ENCODE peak calls at places on chromosomes 12 and 14, in six cellular contexts. D, O, G, B, L and R are unnamed samples.

GRCh38 chr12:46209165-46209564 is 59.7 kb downstream of the SLC38A1 start:
- DNase-seq in B (no peak), G (no peak), L (no peak), D (no peak), O (no peak), R (no peak)

GRCh38 chr14:99360774-99361595 is 89.0 kb upstream of the BCL11B start:
- DNase-seq in L (no peak), O (no peak), D (peak; percentile 34), B (peak; percentile 92), G (no peak), R (no peak)

GRCh38 chr14:99266181-99267178 is 5.5 kb downstream of the BCL11B start:
- DNase-seq in G (peak; percentile 57), L (no peak), D (peak; percentile 74), O (peak; percentile 81), B (peak; percentile 75), R (peak; percentile 69)

GRCh38 chr12:120710805-120711296 is 593 bp downstream of the UNC119B start:
- DNase-seq in O (peak; percentile 38), L (no peak), B (peak; percentile 57), D (peak; percentile 34), G (no peak), R (peak; percentile 33)

GRCh38 chr12:13454991-13455696 is 258.6 kb downstream of the EMP1 start:
- DNase-seq in D (no peak), O (no peak), B (no peak), L (no peak), G (no peak), R (no peak)

GRCh38 chr14:74867673-74868072 is 8.3 kb downstream of the PROX2 start:
- DNase-seq in D (no peak), B (no peak), G (no peak), O (no peak), L (no peak), R (no peak)

GRCh38 chr12:70721216-70721615 is 84.0 kb upstream of the PTPRB start:
- DNase-seq in L (no peak), B (no peak), G (no peak), O (no peak), D (no peak), R (no peak)

GRCh38 chr14:62189698-62190097 is 427.5 kb downstream of the SNAPC1 start:
- DNase-seq in O (peak; percentile 17), G (no peak), L (peak; percentile 10), D (peak; percentile 49), B (no peak), R (no peak)

GRCh38 chr12:132505852-132506219 is 15.9 kb downstream of the FBRSL1 start:
- DNase-seq in G (no peak), B (no peak), L (no peak), O (no peak), D (no peak), R (no peak)

GRCh38 chr12:40734283-40734682 is 42.0 kb downstream of the CNTN1 start:
- DNase-seq in O (no peak), D (no peak), L (no peak), G (no peak), B (no peak), R (no peak)

GRCh38 chr14:68466491-68466977 is 326.3 kb downstream of the ZFP36L1 start:
- DNase-seq in B (no peak), G (no peak), O (peak; percentile 32), L (peak; percentile 85), D (peak; percentile 89), R (no peak)

GRCh38 chr14:50344116-50344775 is 32.1 kb downstream of the DMAC2L start:
- DNase-seq in B (no peak), D (no peak), L (peak; percentile 41), G (no peak), O (no peak), R (no peak)

GRCh38 chr12:76680940-76681339 is 83.0 kb upstream of the ZDHHC17 start:
- DNase-seq in D (no peak), B (no peak), O (no peak), L (no peak), G (no peak), R (no peak)
- H3K27ac ChIP-seq in D (no peak overlapping the region), B (no peak overlapping the region), O (no peak overlapping the region), L (peak overlapping the region; percentile 5), G (no peak overlapping the region), R (no peak overlapping the region)

GRCh38 chr14:59037086-59037485 is 151.4 kb upstream of the DAAM1 start:
- DNase-seq in O (no peak), L (no peak), G (no peak), B (no peak), D (no peak), R (no peak)
- H3K27ac ChIP-seq in O (no peak overlapping the region), L (no peak overlapping the region), G (no peak overlapping the region), B (no peak overlapping the region), D (no peak overlapping the region), R (no peak overlapping the region)

GRCh38 chr12:27545666-27546065 is 21.7 kb downstream of the PPFIBP1 start:
- DNase-seq in O (no peak), G (no peak), D (no peak), B (no peak), L (no peak), R (no peak)

GRCh38 chr12:27537855-27538675 is 14.1 kb downstream of the PPFIBP1 start:
- DNase-seq in O (no peak), L (no peak), G (no peak), D (no peak), B (no peak), R (no peak)

GRCh38 chr12:27539191-27539631 is 15.2 kb downstream of the PPFIBP1 start:
- DNase-seq in D (no peak), G (no peak), O (no peak), L (no peak), B (no peak), R (no peak)

GRCh38 chr12:27542628-27543027 is 18.6 kb downstream of the PPFIBP1 start:
- DNase-seq in D (peak; percentile 67), L (peak; percentile 79), G (no peak), B (no peak), O (no peak), R (no peak)

DNA sequence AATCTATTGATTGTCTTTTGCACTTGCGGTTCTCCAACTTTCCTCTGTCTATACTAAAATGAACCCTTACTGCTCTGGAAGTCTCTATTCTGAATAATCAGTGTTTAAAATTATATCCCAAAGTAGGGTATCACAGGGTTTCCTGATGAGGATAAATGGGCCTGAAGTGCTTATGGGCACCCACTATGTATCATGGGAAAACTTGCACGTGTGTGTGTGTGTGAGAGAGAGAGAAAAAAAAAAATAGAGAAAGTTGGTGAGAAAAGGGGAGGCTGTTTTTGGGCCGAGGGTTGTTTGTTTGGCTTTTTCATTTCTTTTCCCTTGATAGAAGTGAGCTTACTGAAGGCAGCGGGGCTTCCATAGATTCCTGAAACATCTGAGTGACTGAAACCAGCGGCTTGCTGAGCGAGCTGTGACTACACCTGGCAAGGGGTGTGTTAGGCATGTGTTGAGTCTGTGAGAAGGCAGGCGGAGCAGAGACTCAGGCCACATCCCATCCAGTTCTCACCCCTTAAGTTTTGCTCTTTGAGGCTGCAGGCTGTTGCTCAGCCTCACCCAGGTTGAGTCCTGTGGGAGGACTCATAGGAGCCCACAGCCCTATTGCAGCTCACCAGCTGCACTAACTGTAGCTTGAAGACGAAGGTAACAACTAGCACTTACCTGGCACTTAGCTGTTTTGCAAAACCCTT is 17.2 kb downstream of the PPFIBP1 start:
- DNase-seq in L (peak; percentile 84), O (peak; percentile 48), D (no peak), B (no peak), G (no peak), R (no peak)
- H3K27ac ChIP-seq in L (peak overlapping the region; percentile 72), O (no peak overlapping the region), D (peak overlapping the region; percentile 47), B (no peak overlapping the region), G (peak overlapping the region; percentile 17), R (no peak overlapping the region)

DNA sequence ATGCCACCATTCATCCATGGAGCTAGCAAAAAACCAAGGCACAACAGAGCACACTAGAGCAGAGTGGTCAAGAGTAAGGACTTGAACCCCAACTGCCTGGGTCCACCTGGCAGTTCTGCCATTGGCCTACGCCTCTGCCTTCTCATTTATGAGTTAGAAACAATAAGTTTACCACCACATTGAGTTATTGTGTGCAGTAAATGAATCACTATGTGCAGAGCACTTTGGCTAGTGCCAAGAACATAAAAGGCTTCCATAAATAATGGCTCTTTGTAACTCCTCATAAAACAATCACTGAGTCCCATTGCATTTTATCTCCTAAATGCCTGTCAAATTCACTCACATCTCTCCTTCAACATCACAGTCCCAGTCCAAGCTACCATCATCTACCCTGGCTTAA is 86.3 kb downstream of the OTX2 start:
- DNase-seq in B (no peak), L (no peak), O (no peak), D (no peak), G (no peak), R (no peak)
- H3K27ac ChIP-seq in B (no peak overlapping the region), L (no peak overlapping the region), O (no peak overlapping the region), D (no peak overlapping the region), G (no peak overlapping the region), R (no peak overlapping the region)

GRCh38 chr14:96574171-96574632 is 72.0 kb downstream of the PAPOLA start:
- DNase-seq in G (no peak), B (no peak), D (no peak), O (no peak), L (peak; percentile 33), R (no peak)
- H3K27ac ChIP-seq in G (no peak overlapping the region), B (no peak overlapping the region), D (no peak overlapping the region), O (no peak overlapping the region), L (peak overlapping the region; percentile 40), R (no peak overlapping the region)

GRCh38 chr12:109988903-109989302 is 7.3 kb downstream of the GIT2 start:
- DNase-seq in D (no peak), O (no peak), B (no peak), L (no peak), G (no peak), R (no peak)
- H3K27ac ChIP-seq in D (no peak overlapping the region), O (no peak overlapping the region), B (no peak overlapping the region), L (no peak overlapping the region), G (peak overlapping the region; percentile 31), R (peak overlapping the region; percentile 57)

DNA sequence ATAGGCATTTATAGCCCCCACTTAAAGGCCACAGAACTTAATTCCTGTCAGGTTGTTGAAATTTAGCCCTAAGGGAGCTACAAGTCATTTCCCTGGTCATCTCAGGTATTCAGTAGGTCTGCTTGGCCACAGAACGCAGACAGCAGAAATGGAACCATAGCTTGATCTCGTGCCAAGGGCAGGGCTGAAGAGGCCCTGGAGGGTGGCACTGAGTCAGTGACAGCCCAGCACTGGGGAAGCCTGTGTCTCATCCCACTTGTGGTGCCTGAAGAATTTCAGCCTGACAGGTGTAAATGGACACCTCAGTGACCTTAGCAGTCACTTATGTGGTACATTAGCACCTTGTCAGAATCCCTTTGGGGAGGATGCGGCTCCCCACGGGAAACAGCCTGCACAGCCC is 6.6 kb downstream of the PRKAB1 start:
- DNase-seq in L (no peak), O (no peak), D (no peak), B (no peak), G (no peak), R (no peak)
- H3K27ac ChIP-seq in L (peak overlapping the region; percentile 38), O (no peak overlapping the region), D (no peak overlapping the region), B (no peak overlapping the region), G (peak overlapping the region; percentile 76), R (no peak overlapping the region)

DNA sequence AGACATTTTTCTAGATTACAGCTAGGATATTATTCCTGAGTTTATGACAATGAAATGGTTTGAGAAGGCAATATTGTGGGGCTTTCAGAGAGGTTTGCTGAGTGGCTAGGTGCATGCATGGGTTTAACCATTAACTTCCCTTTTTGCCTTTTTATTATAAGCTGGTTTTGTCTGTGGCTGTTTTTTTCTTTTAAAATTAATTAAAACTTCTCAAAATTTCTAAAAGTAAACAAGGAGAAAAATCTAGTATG is 104.0 kb upstream of the BCAT1 start:
- DNase-seq in G (no peak), D (no peak), B (no peak), L (no peak), O (no peak), R (no peak)
- H3K27ac ChIP-seq in G (peak overlapping the region; percentile 68), D (no peak overlapping the region), B (peak overlapping the region; percentile 63), L (no peak overlapping the region), O (peak overlapping the region; percentile 75), R (no peak overlapping the region)